ENCODE peak calls at places on chromosomes 4 and X, in ten cellular contexts. O is stomach, F is upper lobe of left lung, K is suprapubic skin, A is transverse colon, Z is sigmoid colon, M is K562, B is GM12878, Y is SK-N-SH, N is ovary. Q is an unnamed sample. For H3K27me3, the result is how much of the 10 kb centered on the place peaks cover.

GRCh38 chr4:75142377-75142776 is 209.5 kb downstream of the PARM1 start:
- DNase-seq in O (no peak), F (no peak), K (no peak), A (no peak), Z (no peak), M (no peak), B (no peak), Y (no peak), N (no peak), Q (no peak)

GRCh38 chr4:39664828-39665731 is 26.4 kb upstream of the SMIM14 start:
- DNase-seq in O (no peak), F (no peak), K (no peak), A (no peak), Z (no peak), M (no peak), B (no peak), Y (no peak), N (no peak), Q (no peak)

GRCh38 chr4:44368413-44369167 is 80.0 kb downstream of the KCTD8 start:
- DNase-seq in O (no peak), F (no peak), K (no peak), A (no peak), Z (no peak), M (no peak), B (no peak), Y (no peak), N (no peak), Q (no peak)

GRCh38 chrX:6959006-6959405 is 188.5 kb upstream of the STS start:
- DNase-seq in O (no peak), F (no peak), K (no peak), A (peak), Z (no peak), M (no peak), B (no peak), Y (no peak), N (no peak), Q (no peak)

GRCh38 chrX:35664838-35665237 is 133.3 kb upstream of the MAGEB16 start:
- DNase-seq in O (no peak), F (no peak), K (no peak), A (no peak), Z (no peak), M (no peak), B (no peak), Y (no peak), N (no peak), Q (no peak)

GRCh38 chrX:130264573-130264972 is 4.1 kb downstream of the ZNF280C start:
- DNase-seq in O (no peak), F (no peak), K (no peak), A (no peak), Z (no peak), M (no peak), B (no peak), Y (no peak), N (no peak), Q (no peak)

GRCh38 chr4:92091335-92091734 is 212.4 kb upstream of the GRID2 start:
- DNase-seq in O (no peak), F (no peak), K (no peak), A (no peak), Z (no peak), M (peak), B (no peak), Y (no peak), N (no peak), Q (no peak)

GRCh38 chrX:112048707-112049106 is 33.9 kb downstream of the TRPC5 start:
- DNase-seq in O (no peak), F (no peak), K (no peak), A (no peak), Z (no peak), M (no peak), B (no peak), Y (no peak), N (no peak), Q (no peak)

GRCh38 chr4:104489731-104490095 is 5.0 kb downstream of the CXXC4 start:
- DNase-seq in O (no peak), F (no peak), K (no peak), A (no peak), Z (no peak), M (no peak), B (no peak), Y (no peak), N (no peak), Q (no peak)

GRCh38 chr4:27861802-27862201 is 1001.2 kb downstream of the STIM2 start:
- DNase-seq in O (no peak), F (no peak), K (no peak), A (no peak), Z (no peak), M (no peak), B (no peak), Y (no peak), N (no peak), Q (no peak)

GRCh38 chr4:74152841-74153240 is 5.1 kb upstream of the MTHFD2L start:
- DNase-seq in O (no peak), F (no peak), K (no peak), A (no peak), Z (no peak), M (no peak), B (no peak), Y (no peak), N (no peak), Q (no peak)

GRCh38 chrX:47514553-47515235 is 31.7 kb upstream of the ZNF41 start:
- DNase-seq in O (no peak), F (no peak), K (no peak), A (no peak), Z (no peak), M (no peak), B (no peak), Y (no peak), N (no peak), Q (no peak)

GRCh38 chrX:54358424-54359211 is 772 bp upstream of the WNK3 start:
- DNase-seq in O (no peak), F (peak), K (peak), A (peak), Z (peak), M (no peak), B (no peak), Y (peak), N (peak), Q (no peak)

GRCh38 chr4:41957634-41958033 is 22.4 kb downstream of the TMEM33 start:
- DNase-seq in O (no peak), F (no peak), K (no peak), A (no peak), Z (no peak), M (peak), B (peak), Y (peak), N (no peak), Q (no peak)

GRCh38 chr4:142883433-142883832 is 37.3 kb upstream of the INPP4B start:
- DNase-seq in O (no peak), F (no peak), K (no peak), A (no peak), Z (no peak), M (no peak), B (no peak), Y (no peak), N (no peak), Q (no peak)

GRCh38 chrX:148371251-148371650 is 129.2 kb upstream of the AFF2 start:
- DNase-seq in O (no peak), F (no peak), K (no peak), A (no peak), Z (no peak), M (no peak), B (no peak), Y (no peak), N (no peak), Q (no peak)

GRCh38 chrX:623268-623598 is 7.4 kb upstream of the SHOX start:
- DNase-seq in O (no peak), F (no peak), K (no peak), A (no peak), Z (no peak), M (no peak), B (no peak), Y (no peak), N (no peak), Q (no peak)

GRCh38 chrX:623599-624323 is 6.8 kb upstream of the SHOX start:
- DNase-seq in O (no peak), F (no peak), K (peak), A (no peak), Z (no peak), M (no peak), B (no peak), Y (no peak), N (no peak), Q (no peak)

GRCh38 chrX:619451-619811 is 11.2 kb upstream of the SHOX start:
- DNase-seq in O (no peak), F (no peak), K (no peak), A (no peak), Z (no peak), M (no peak), B (no peak), Y (no peak), N (no peak), Q (no peak)

GRCh38 chrX:619812-620493 is 10.6 kb upstream of the SHOX start:
- DNase-seq in O (no peak), F (no peak), K (peak), A (no peak), Z (no peak), M (no peak), B (no peak), Y (no peak), N (no peak), Q (no peak)

GRCh38 chrX:622104-622503 is 8.5 kb upstream of the SHOX start:
- DNase-seq in O (no peak), F (no peak), K (no peak), A (no peak), Z (no peak), M (no peak), B (no peak), Y (no peak), N (no peak), Q (no peak)
- H3K27me3 ChIP-seq in O (under half), F (under half), K (half or more), A (half or more), Z (under half), M (under half), B (under half), Y (under half), N (under half), Q (half or more)

DNA sequence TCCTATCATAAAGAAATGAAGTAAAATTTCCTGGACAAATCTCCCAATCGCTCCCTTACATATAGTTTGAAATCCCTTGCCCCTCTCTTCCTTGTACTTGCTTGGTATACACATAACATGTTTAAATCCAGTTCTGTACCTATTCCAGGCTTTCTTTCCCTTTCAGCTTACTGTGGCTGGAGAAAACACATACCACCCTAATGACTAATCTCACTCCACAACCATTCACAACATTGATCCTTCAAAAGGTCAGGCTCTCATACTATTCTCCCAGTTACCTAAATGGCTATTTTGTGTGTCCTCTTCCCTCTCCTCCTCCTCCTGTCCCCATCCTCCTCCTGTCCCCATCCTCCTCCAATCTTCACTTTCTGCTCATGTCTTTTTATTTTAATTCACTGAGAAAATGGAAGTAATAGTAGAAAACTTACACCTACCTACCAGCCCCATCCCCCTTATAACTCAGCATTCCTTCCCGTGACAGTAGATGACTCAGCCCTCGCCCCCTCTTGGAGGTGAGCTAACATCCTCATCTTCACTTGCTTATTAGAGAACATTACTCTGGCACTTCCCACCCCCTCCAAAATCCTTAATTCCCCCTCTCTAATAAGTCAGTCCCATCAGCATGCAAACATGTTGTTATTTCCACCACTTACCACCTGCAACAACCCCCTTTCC is 77.5 kb downstream of the IL15 start:
- DNase-seq in O (no peak), F (no peak), K (no peak), A (no peak), Z (no peak), M (no peak), B (no peak), Y (no peak), N (no peak), Q (no peak)
- TF ChIP-seq EP300 in O (no peak), F (no peak), K (no peak), A (no peak), Z (no peak), M (no peak), B (no peak), Y (no peak), N (no peak), Q (no peak)

DNA sequence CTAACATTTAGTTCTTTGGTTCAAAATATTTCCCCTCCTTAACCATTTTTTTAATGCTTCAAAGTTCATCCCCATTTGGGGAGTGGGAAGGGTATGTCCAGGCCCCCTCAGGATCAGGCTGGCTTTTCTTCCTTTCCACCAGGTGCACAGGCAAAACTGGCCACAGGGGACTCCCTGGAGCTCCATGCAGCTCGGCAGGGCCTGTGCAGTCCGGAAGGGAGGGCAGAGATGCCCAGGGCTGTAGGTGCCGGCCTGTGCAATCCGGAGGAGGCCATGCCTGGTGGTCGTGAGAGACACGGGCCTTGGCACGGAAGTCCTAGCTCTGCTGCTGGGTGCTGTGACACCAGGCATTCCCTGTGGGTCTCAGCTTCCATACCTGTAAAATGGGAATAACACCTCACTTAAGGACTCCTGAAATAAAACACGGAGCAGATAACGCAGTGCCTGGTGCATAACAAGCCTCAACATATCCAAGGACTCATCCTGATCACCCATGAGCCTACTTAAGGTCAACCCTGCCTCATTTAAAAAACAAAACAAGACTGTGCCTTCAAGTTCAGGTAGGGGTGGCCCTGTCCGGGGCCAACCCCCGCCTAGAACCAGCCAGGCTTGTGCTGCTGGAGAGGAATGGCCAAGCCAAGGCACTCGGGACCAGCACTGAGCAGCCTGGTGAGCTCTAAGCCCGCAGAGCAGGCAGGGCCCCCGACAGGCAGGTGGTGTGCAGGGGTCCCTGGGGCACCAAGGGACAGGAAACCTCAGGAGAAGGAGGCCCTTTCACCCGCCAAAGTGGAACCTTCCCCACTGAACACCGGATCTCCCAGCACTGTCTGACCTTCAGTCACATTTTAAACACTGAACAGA is 21.2 kb upstream of the CYP4V2 start:
- DNase-seq in O (no peak), F (no peak), K (no peak), A (no peak), Z (no peak), M (no peak), B (no peak), Y (no peak), N (peak), Q (no peak)
- TF ChIP-seq CTCF in O (no peak), F (no peak), K (no peak), A (no peak), Z (no peak), M (peak), B (no peak), Y (no peak), N (no peak), Q (no peak)

GRCh38 chr4:10577495-10577894 is 107.1 kb downstream of the CLNK start:
- DNase-seq in O (no peak), F (no peak), K (no peak), A (no peak), Z (no peak), M (no peak), B (no peak), Y (no peak), N (no peak), Q (no peak)

GRCh38 chr4:10578027-10578426 is 106.5 kb downstream of the CLNK start:
- DNase-seq in O (no peak), F (no peak), K (no peak), A (no peak), Z (no peak), M (no peak), B (peak), Y (no peak), N (no peak), Q (no peak)

GRCh38 chr4:10575414-10575813 is 109.2 kb downstream of the CLNK start:
- DNase-seq in O (no peak), F (no peak), K (no peak), A (no peak), Z (no peak), M (no peak), B (no peak), Y (no peak), N (no peak), Q (no peak)

GRCh38 chr4:10577018-10577417 is 107.5 kb downstream of the CLNK start:
- DNase-seq in O (no peak), F (no peak), K (no peak), A (no peak), Z (no peak), M (no peak), B (no peak), Y (no peak), N (no peak), Q (no peak)

GRCh38 chr4:10576236-10576635 is 108.3 kb downstream of the CLNK start:
- DNase-seq in O (no peak), F (no peak), K (no peak), A (no peak), Z (no peak), M (no peak), B (no peak), Y (no peak), N (no peak), Q (no peak)
- H3K27me3 ChIP-seq in O (under half), F (under half), K (under half), A (under half), Z (under half), M (under half), B (under half), Y (under half), N (under half), Q (under half)

GRCh38 chr4:5571646-5572045 is 136.7 kb downstream of the EVC2 start:
- DNase-seq in O (no peak), F (no peak), K (no peak), A (no peak), Z (no peak), M (no peak), B (no peak), Y (no peak), N (no peak), Q (no peak)

GRCh38 chr4:5574386-5574785 is 134.0 kb downstream of the EVC2 start:
- DNase-seq in O (no peak), F (no peak), K (no peak), A (no peak), Z (no peak), M (no peak), B (no peak), Y (no peak), N (no peak), Q (no peak)

GRCh38 chr4:5573965-5574364 is 134.4 kb downstream of the EVC2 start:
- DNase-seq in O (no peak), F (no peak), K (no peak), A (no peak), Z (no peak), M (no peak), B (no peak), Y (no peak), N (no peak), Q (no peak)

GRCh38 chr4:5572751-5573150 is 135.6 kb downstream of the EVC2 start:
- DNase-seq in O (no peak), F (no peak), K (no peak), A (no peak), Z (no peak), M (no peak), B (no peak), Y (no peak), N (no peak), Q (no peak)

GRCh38 chr4:5572114-5572513 is 136.2 kb downstream of the EVC2 start:
- DNase-seq in O (no peak), F (no peak), K (no peak), A (no peak), Z (no peak), M (no peak), B (no peak), Y (no peak), N (no peak), Q (no peak)
- TF ChIP-seq EP300 in O (no peak), F (no peak), K (no peak), A (no peak), Z (no peak), M (no peak), B (no peak), Y (no peak), N (no peak), Q (no peak)

GRCh38 chrX:53244610-53245009 is 19.6 kb upstream of the KDM5C start:
- DNase-seq in O (no peak), F (no peak), K (no peak), A (no peak), Z (no peak), M (no peak), B (no peak), Y (no peak), N (no peak), Q (no peak)
- TF ChIP-seq CTCF in O (no peak), F (no peak), K (no peak), A (no peak), Z (no peak), M (no peak), B (peak), Y (peak), N (no peak), Q (peak)

GRCh38 chr4:686371-687040 is 2.4 kb downstream of the SLC49A3 start:
- DNase-seq in O (no peak), F (no peak), K (no peak), A (no peak), Z (peak), M (no peak), B (no peak), Y (no peak), N (no peak), Q (no peak)
- H3K27me3 ChIP-seq in O (under half), F (under half), K (under half), A (under half), Z (under half), M (under half), B (under half), Y (under half), N (under half), Q (under half)

DNA sequence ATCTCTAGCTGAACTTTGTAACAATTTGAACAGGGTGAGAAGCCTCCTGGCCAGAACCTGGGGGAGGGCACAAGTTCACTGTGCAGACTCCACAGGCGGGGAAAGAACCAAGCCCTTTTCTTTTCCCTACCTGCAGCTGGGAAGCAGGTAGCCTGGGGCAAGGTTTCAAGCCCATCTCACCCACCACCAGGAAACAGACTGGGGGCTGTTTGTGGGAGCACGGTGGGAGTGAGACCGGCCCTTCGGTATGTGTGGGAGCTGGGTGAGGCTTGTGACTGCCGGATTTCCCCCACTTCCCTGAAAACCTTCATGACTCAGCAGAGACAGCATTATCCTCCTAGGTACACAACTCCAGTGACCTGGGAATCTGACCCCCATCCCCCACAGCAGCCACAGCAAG is 211.7 kb downstream of the ZNF674 start:
- DNase-seq in O (no peak), F (no peak), K (no peak), A (peak), Z (no peak), M (no peak), B (no peak), Y (no peak), N (no peak), Q (no peak)
- TF ChIP-seq EP300 in O (no peak), F (no peak), K (no peak), A (no peak), Z (no peak), M (no peak), B (no peak), Y (no peak), N (no peak), Q (no peak)

GRCh38 chr4:94936854-94937253 is 179.1 kb downstream of the BMPR1B start:
- DNase-seq in O (no peak), F (no peak), K (no peak), A (no peak), Z (no peak), M (no peak), B (no peak), Y (no peak), N (no peak), Q (no peak)

GRCh38 chr4:94947681-94948108 is 189.9 kb downstream of the BMPR1B start:
- DNase-seq in O (no peak), F (no peak), K (no peak), A (no peak), Z (no peak), M (no peak), B (no peak), Y (no peak), N (no peak), Q (no peak)

GRCh38 chr4:94939791-94940530 is 182.2 kb downstream of the BMPR1B start:
- DNase-seq in O (no peak), F (no peak), K (no peak), A (no peak), Z (no peak), M (no peak), B (no peak), Y (no peak), N (no peak), Q (no peak)

GRCh38 chr4:94941706-94942105 is 184.0 kb downstream of the BMPR1B start:
- DNase-seq in O (no peak), F (no peak), K (no peak), A (no peak), Z (no peak), M (no peak), B (no peak), Y (no peak), N (no peak), Q (no peak)
- TF ChIP-seq CTCF in O (no peak), F (no peak), K (no peak), A (no peak), Z (no peak), M (no peak), B (no peak), Y (no peak), N (no peak), Q (no peak)

GRCh38 chrX:102560423-102561068 is 38.8 kb upstream of the ARMCX5 start:
- DNase-seq in O (no peak), F (no peak), K (no peak), A (no peak), Z (no peak), M (no peak), B (no peak), Y (no peak), N (no peak), Q (no peak)
- H3K27me3 ChIP-seq in O (under half), F (under half), K (under half), A (under half), Z (under half), M (under half), B (under half), Y (under half), N (under half), Q (under half)